ENCODE peak calls at places on chromosome 20, in five cellular contexts. L, K, Q, G and J are unnamed samples.

GRCh38 chr20:62589720-62590119 is 52.6 kb upstream of the SLCO4A1 start:
- DNase-seq in Q (no peak), G (no peak), K (no peak), L (no peak), J (no peak)

GRCh38 chr20:62605996-62606395 is 36.3 kb upstream of the SLCO4A1 start:
- DNase-seq in Q (no peak), G (no peak), L (no peak), K (no peak), J (no peak)

GRCh38 chr20:9051508-9051907 is 17.4 kb upstream of the PLCB4 start:
- DNase-seq in K (no peak), G (peak), Q (peak), L (peak), J (peak)

GRCh38 chr20:63407928-63408683 is 47.0 kb upstream of the CHRNA4 start:
- DNase-seq in Q (no peak), L (no peak), G (no peak), K (no peak), J (no peak)

GRCh38 chr20:13002256-13002655 is 6.5 kb upstream of the SPTLC3 start:
- DNase-seq in Q (no peak), G (no peak), L (no peak), K (no peak), J (no peak)

GRCh38 chr20:48957521-48957920 is 36.0 kb downstream of the ARFGEF2 start:
- DNase-seq in K (no peak), Q (no peak), L (no peak), G (no peak), J (peak)

GRCh38 chr20:9319687-9320384 is 194.6 kb upstream of the LAMP5 start:
- DNase-seq in G (no peak), K (no peak), Q (no peak), L (no peak), J (no peak)

GRCh38 chr20:37299718-37300529 is 10.5 kb downstream of the MANBAL start:
- DNase-seq in Q (no peak), L (peak), K (peak), G (peak), J (peak)

GRCh38 chr20:53016534-53017042 is 44.4 kb downstream of the TSHZ2 start:
- DNase-seq in L (no peak), Q (no peak), G (no peak), K (no peak), J (no peak)

DNA sequence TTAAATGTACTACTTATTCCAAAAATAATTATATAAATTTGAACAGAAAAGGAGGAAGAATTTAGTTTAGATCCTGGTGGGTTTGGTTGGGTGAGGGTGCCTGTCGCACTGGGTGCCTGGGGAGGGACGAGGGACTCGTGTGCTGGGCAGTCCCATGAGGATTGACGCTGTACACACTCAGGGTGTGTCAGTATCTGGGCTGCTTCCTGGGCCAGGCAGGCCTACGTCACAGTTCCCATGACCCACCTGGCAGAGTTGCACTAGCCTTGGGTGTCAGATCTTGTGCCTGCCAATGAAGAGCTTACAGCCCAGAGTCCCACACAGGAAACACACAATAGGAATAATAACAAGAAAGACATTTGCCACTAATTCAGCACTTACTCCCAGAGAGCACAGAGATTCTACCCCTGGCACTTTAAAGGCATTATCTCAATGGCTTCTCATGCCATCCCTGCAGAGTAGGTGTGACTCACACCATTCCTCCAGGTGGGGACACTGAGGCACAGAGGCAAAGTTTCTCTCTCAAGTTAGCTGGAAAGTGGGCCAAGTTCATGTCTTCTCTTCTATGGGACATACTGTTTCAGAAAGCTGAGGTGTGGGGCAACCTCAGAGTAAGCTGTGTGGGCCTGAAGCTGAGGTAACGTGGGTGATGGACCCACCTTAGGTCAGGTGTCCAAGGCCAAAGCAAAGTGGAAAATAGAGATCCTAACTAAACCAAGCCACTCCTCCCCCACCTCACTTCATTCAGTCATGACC is 1.3 kb upstream of the SDCBP2 start:
- DNase-seq in L (peak), K (peak), G (no peak), Q (no peak), J (peak)
- TF ChIP-seq CTCF in L (no peak), K (no peak), G (no peak), Q (no peak), J (no peak)

DNA sequence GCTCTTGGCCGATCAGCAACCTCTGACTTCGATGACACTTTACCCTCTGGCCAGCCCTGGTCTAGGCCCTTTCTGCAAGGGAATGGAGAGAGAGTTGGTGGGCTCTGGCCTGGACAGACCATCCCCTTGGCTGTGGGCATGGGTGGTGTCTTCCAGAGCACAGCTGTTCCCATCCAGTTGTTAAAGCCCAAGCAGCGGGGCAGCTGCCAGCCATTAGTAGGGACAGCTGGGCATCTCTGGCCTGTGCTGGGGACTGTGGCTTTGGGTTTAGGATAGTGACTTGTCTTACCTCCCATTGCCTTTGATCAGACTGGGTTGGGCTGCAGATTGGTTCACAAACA is 2.8 kb downstream of the CDC25B start:
- DNase-seq in L (no peak), G (no peak), Q (no peak), K (no peak), J (no peak)
- H3K4me3 ChIP-seq in L (peak), G (no peak), Q (no peak), K (no peak), J (no peak)

GRCh38 chr20:21104466-21104761 is 1.7 kb downstream of the LINC00237 start:
- DNase-seq in G (no peak), K (no peak), L (no peak), Q (no peak), J (no peak)
- TF ChIP-seq CTCF in G (no peak), K (no peak), L (no peak), Q (no peak), J (no peak)

GRCh38 chr20:22489614-22490286 is 94.6 kb downstream of the FOXA2 start:
- DNase-seq in K (no peak), Q (no peak), L (no peak), G (no peak), J (no peak)
- H3K4me3 ChIP-seq in K (no peak), Q (no peak), L (no peak), G (no peak), J (no peak)

GRCh38 chr20:20755227-20755626 is 42.8 kb upstream of the RALGAPA2 start:
- DNase-seq in L (no peak), G (no peak), Q (no peak), K (no peak), J (no peak)
- TF ChIP-seq CTCF in L (no peak), G (no peak), Q (no peak), K (no peak), J (no peak)

DNA sequence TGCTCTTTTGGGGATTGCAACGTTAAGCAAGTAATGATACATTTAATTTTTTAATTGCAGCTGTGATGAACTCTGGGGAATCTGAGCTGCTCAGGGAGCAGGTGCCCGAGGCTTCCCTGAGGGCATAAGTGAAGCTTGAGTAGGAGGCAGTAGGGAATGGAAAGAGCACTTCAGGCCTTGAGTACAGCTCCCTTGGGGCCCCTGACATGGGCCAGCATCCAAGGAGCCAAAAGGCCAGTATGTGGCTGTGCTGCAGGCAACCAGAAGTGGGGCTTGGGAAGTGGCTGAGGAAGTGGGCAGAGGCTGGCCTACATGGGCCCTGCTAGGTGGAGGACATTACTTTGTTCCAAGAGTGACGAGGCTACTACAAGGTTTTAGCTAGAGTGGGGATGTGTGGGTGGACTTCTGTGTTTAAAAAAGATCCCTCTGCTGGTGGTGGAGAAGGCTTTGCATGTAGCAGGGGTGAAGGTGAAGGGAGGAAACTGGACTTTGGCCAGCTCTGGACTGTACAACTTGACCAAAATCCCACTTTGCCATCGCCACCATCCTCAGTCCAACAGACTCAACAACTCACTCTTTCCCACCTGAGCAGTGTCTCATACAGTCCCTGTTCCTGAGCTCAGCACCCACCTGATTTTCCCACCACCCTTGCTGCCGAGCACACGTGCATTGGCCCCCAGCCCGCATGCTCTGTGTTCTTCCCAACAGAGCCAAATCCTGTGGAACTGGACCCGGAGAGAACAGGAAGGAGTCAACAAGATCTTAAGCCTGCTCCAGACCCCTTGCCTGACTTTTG is 10.9 kb upstream of the ZNF831 start:
- DNase-seq in G (no peak), L (no peak), Q (no peak), K (no peak), J (no peak)
- H3K4me3 ChIP-seq in G (no peak), L (no peak), Q (no peak), K (no peak), J (no peak)

DNA sequence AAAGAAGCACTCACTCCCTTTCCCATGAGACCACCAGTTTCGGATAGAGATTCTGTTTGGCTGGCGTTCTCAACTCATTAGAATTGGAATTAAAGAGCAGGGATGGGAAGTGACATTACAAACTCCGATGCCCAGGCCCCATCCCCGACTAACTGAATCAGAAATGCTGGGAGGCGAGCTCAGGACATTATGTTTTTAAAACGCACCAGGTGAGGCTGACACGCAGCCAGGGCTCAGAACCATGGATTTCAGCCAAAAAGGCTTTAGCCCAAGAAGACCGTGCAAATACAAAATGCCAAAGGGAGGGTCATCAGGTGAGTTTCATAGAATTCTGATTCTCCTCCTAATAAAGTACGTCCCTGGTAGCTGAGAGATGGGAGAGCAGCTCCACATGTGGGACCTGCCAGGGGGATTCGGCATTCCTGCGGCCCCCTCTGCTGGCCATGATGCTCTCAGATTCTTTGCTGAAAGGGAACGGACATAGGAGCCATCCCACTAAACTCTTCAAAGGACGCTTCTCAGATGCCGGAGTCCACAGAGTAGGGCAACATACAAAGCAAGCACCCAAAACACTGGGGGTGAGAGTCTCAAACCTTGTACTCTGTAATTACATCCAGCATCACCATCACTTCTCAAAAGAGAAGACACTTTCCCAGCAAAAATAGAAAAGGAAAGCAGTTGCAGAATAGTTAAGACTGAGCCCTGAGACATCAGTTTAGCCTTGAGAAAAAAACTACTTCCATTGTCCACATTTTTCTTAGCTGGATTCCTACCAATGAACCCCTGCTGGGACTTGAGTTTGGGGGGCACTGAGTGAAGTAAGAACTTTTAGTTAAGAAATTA is 205.2 kb downstream of the BMP7 start:
- DNase-seq in G (peak), L (no peak), K (peak), Q (no peak), J (peak)
- TF ChIP-seq CTCF in G (peak), L (peak), K (no peak), Q (peak), J (peak)